ENCODE peak calls at places on chromosome 7, in five cellular contexts. W is NB4, F is HTR-8/SVneo, G is nephron progenitor cell, X is ovary. L is an unnamed sample.

GRCh38 chr7:149238051-149238450 is 1.4 kb upstream of the ZNF212 start:
- DNase-seq in W (no peak), F (no peak), G (no peak), X (no peak), L (no peak)

GRCh38 chr7:84232653-84233052 is 38.1 kb upstream of the SEMA3A start:
- DNase-seq in W (no peak), X (no peak), F (no peak), G (no peak), L (no peak)

GRCh38 chr7:132469264-132469663 is 107.0 kb downstream of the PLXNA4 start:
- DNase-seq in F (no peak), W (no peak), G (no peak), X (no peak), L (no peak)

GRCh38 chr7:50164552-50165220 is 71.6 kb upstream of the ZPBP start:
- DNase-seq in X (no peak), G (no peak), W (no peak), F (no peak), L (no peak)

GRCh38 chr7:12303507-12303906 is 92.4 kb downstream of the TMEM106B start:
- DNase-seq in F (no peak), G (no peak), W (no peak), X (no peak), L (no peak)

GRCh38 chr7:120273476-120273975 is 551 bp downstream of the KCND2 start:
- DNase-seq in X (peak), F (no peak), G (peak), W (peak), L (no peak)

GRCh38 chr7:76327610-76328009 is 25.1 kb downstream of the HSPB1 start:
- DNase-seq in W (peak), X (no peak), F (no peak), G (no peak), L (no peak)

GRCh38 chr7:1531263-1531978 is 919 bp downstream of the MAFK start:
- DNase-seq in G (peak), W (peak), F (no peak), X (peak), L (no peak)

GRCh38 chr7:21605008-21605407 is 62.2 kb downstream of the DNAH11 start:
- DNase-seq in F (no peak), G (no peak), X (no peak), W (no peak), L (no peak)

GRCh38 chr7:5750026-5750425 is 31.4 kb downstream of the RNF216 start:
- DNase-seq in F (no peak), W (no peak), G (no peak), X (no peak), L (no peak)

GRCh38 chr7:100089458-100090201 is 861 bp downstream of the COPS6 start:
- DNase-seq in F (no peak), X (no peak), W (no peak), G (no peak), L (peak)

GRCh38 chr7:81433196-81433595 is 336.7 kb downstream of the HGF start:
- DNase-seq in G (no peak), F (no peak), W (no peak), X (no peak), L (no peak)

GRCh38 chr7:93632371-93632770 is 57.8 kb upstream of the CALCR start:
- DNase-seq in F (no peak), G (no peak), X (no peak), W (no peak), L (no peak)

GRCh38 chr7:93028610-93029009 is 89.2 kb downstream of the SAMD9 start:
- DNase-seq in G (no peak), W (no peak), X (no peak), F (no peak), L (no peak)

GRCh38 chr7:2953588-2954407 is 89.9 kb downstream of the CARD11 start:
- DNase-seq in X (no peak), W (peak), G (no peak), F (no peak), L (no peak)

GRCh38 chr7:97868788-97869187 is 3.4 kb downstream of the ASNS start:
- DNase-seq in G (no peak), F (no peak), W (peak), X (no peak), L (no peak)

L was measured in MV-4-11.